ENCODE peak calls at places on chromosomes 6 and 20, in six cellular contexts. U is fibroblast of lung; G is amniotic stem cell; B is NAMALWA; Z is activated CD4-positive, alpha-beta T cell treated with anti-CD3 and anti-CD28 coated beads, Interleukin-2, amount 50 U/mL, for 1 hour; D is NCI-H748 treated with DMSO at 0.1 percent for 48 hours. T is an unnamed sample.

GRCh38 chr6:5995705-5996686 is 10.7 kb downstream of the NRN1 start:
- DNase-seq in U (peak), G (no peak), B (no peak), Z (no peak), D (peak), T (peak)

GRCh38 chr6:139369568-139370046 is 4.8 kb downstream of the CITED2 start:
- DNase-seq in U (peak), G (peak), B (peak), Z (no peak), D (peak), T (peak)

GRCh38 chr20:20772492-20773047 is 60.1 kb upstream of the RALGAPA2 start:
- DNase-seq in U (no peak), G (no peak), B (no peak), Z (no peak), D (no peak), T (peak)

GRCh38 chr6:27791182-27791939 is 120.8 kb downstream of the OR2B2 start:
- DNase-seq in U (peak), G (peak), B (peak), Z (no peak), D (peak), T (peak)

GRCh38 chr20:23339986-23340385 is 10.6 kb upstream of the NXT1 start:
- DNase-seq in U (no peak), G (no peak), B (no peak), Z (no peak), D (no peak), T (no peak)

GRCh38 chr6:117267766-117268534 is 2.6 kb downstream of the VGLL2 start:
- DNase-seq in U (no peak), G (no peak), B (no peak), Z (no peak), D (no peak), T (no peak)

GRCh38 chr6:72825265-72825918 is 203.5 kb downstream of the KCNQ5 start:
- DNase-seq in U (peak), G (no peak), B (peak), Z (no peak), D (no peak), T (no peak)

GRCh38 chr20:1435337-1435699 is 31.3 kb downstream of the NSFL1C start:
- DNase-seq in U (no peak), G (no peak), B (no peak), Z (no peak), D (no peak), T (no peak)

GRCh38 chr6:28335040-28335563 is 846 bp downstream of the ZSCAN31 start:
- DNase-seq in U (no peak), G (no peak), B (no peak), Z (no peak), D (no peak), T (no peak)

GRCh38 chr20:52974155-52974554 is 2.0 kb downstream of the TSHZ2 start:
- DNase-seq in U (peak), G (no peak), B (no peak), Z (peak), D (peak), T (no peak)

GRCh38 chr6:113447088-113447831 is 409.9 kb upstream of the MARCKS start:
- DNase-seq in U (peak), G (peak), B (no peak), Z (no peak), D (no peak), T (no peak)

GRCh38 chr6:46118836-46119235 is 11.0 kb upstream of the ENPP4 start:
- DNase-seq in U (no peak), G (no peak), B (no peak), Z (no peak), D (no peak), T (no peak)

GRCh38 chr20:48586728-48587127 is 241.1 kb downstream of the PREX1 start:
- DNase-seq in U (no peak), G (no peak), B (no peak), Z (no peak), D (no peak), T (peak)

GRCh38 chr20:53757472-53757913 is 163.9 kb upstream of the ZNF217 start:
- DNase-seq in U (no peak), G (no peak), B (no peak), Z (no peak), D (no peak), T (peak)

GRCh38 chr6:161318456-161318855 is 44.6 kb upstream of the AGPAT4 start:
- DNase-seq in U (no peak), G (no peak), B (no peak), Z (no peak), D (no peak), T (no peak)

GRCh38 chr6:10099086-10099499 is 315.8 kb downstream of the TFAP2A start:
- DNase-seq in U (no peak), G (no peak), B (no peak), Z (no peak), D (peak), T (peak)

GRCh38 chr20:48921883-48922867 is 664 bp downstream of the ARFGEF2 start:
- DNase-seq in U (peak), G (no peak), B (peak), Z (peak), D (no peak), T (no peak)